ENCODE peak calls at places on chromosomes 12 and 14, in four cellular contexts. W is Calu3, E is EL, B is H4. U is an unnamed sample.

GRCh38 chr12:123119808-123120207 is 31.1 kb downstream of the PITPNM2 start:
- DNase-seq in W (no peak), E (no peak), B (no peak), U (no peak)

GRCh38 chr12:33988888-33989287 is 33.4 kb upstream of the ALG10 start:
- DNase-seq in W (peak), E (no peak), B (no peak), U (peak)

GRCh38 chr12:130839770-130840355 is 813 bp upstream of the STX2 start:
- DNase-seq in W (no peak), E (no peak), B (no peak), U (no peak)

GRCh38 chr12:92505373-92506340 is 197.1 kb upstream of the PLEKHG7 start:
- DNase-seq in W (peak), E (no peak), B (no peak), U (no peak)

GRCh38 chr12:1357711-1358110 is 236.7 kb downstream of the FBXL14 start:
- DNase-seq in W (no peak), E (no peak), B (no peak), U (no peak)

GRCh38 chr12:17992002-17992656 is 97.9 kb downstream of the RERGL start:
- DNase-seq in W (peak), E (peak), B (peak), U (peak)

GRCh38 chr14:53496668-53497067 is 343.5 kb upstream of the DDHD1 start:
- DNase-seq in W (no peak), E (no peak), B (no peak), U (no peak)

GRCh38 chr12:24455811-24456210 is 493.1 kb downstream of the BCAT1 start:
- DNase-seq in W (no peak), E (no peak), B (no peak), U (no peak)

GRCh38 chr12:110343114-110343513 is 60.4 kb downstream of the ANAPC7 start:
- DNase-seq in W (no peak), E (no peak), B (no peak), U (no peak)

GRCh38 chr14:64520699-64521098 is 16.1 kb downstream of the ZBTB1 start:
- DNase-seq in W (no peak), E (no peak), B (no peak), U (no peak)

GRCh38 chr14:100903672-100904185 is at the start of gene RTL1:
- DNase-seq in W (no peak), E (no peak), B (peak), U (no peak)

GRCh38 chr14:74608959-74609611 is 3.0 kb downstream of the LTBP2 start:
- DNase-seq in W (peak), E (peak), B (peak), U (peak)

GRCh38 chr14:42556551-42556950 is 949.9 kb downstream of the LRFN5 start:
- DNase-seq in W (no peak), E (no peak), B (no peak), U (no peak)

GRCh38 chr12:116278259-116278595 is 734 bp upstream of the MED13L start:
- DNase-seq in W (no peak), E (no peak), B (no peak), U (no peak)

GRCh38 chr14:68908860-68909259 is 70.2 kb downstream of the ACTN1 start:
- DNase-seq in W (no peak), E (no peak), B (no peak), U (no peak)

GRCh38 chr12:106152334-106152733 is 13.6 kb upstream of the NUAK1 start:
- DNase-seq in W (no peak), E (no peak), B (no peak), U (no peak)

GRCh38 chr12:95789126-95790024 is 1.2 kb downstream of the NTN4 start:
- DNase-seq in W (peak), E (peak), B (no peak), U (peak)

GRCh38 chr12:122946690-122947271 is 19.5 kb downstream of the ABCB9 start:
- DNase-seq in W (peak), E (peak), B (peak), U (peak)

GRCh38 chr12:81992461-81992860 is 233.3 kb upstream of the PPFIA2 start:
- DNase-seq in W (peak), E (no peak), B (peak), U (peak)

GRCh38 chr12:70443274-70443673 is 77.2 kb downstream of the KCNMB4 start:
- DNase-seq in W (no peak), E (peak), B (no peak), U (peak)

GRCh38 chr12:101019667-101020066 is 190.4 kb downstream of the SLC5A8 start:
- DNase-seq in W (no peak), E (no peak), B (no peak), U (peak)

GRCh38 chr12:110224379-110225304 is 56.4 kb upstream of the ATP2A2 start:
- DNase-seq in W (no peak), E (peak), B (peak), U (peak)

U was measured in MCF 10A.